ENCODE peak calls at places on chromosome 10, in eight cellular contexts. Q, H, Y, G, V, D, L and E are unnamed samples.

GRCh38 chr10:86339226-86339865 is 27.2 kb downstream of the GRID1 start:
- DNase-seq in Q (no peak), H (no peak), Y (no peak), G (no peak), V (no peak), D (no peak), L (no peak), E (peak)

GRCh38 chr10:94288361-94289116 is 74.2 kb downstream of the NOC3L start:
- DNase-seq in Q (no peak), H (no peak), Y (no peak), G (no peak), V (no peak), D (no peak), L (no peak), E (peak)

GRCh38 chr10:48299066-48299465 is 7.4 kb upstream of the MAPK8 start:
- DNase-seq in Q (no peak), H (no peak), Y (no peak), G (no peak), V (no peak), D (no peak), L (no peak), E (no peak)

GRCh38 chr10:79981673-79982485 is 33.0 kb upstream of the SFTPD start:
- DNase-seq in Q (peak), H (no peak), Y (peak), G (peak), V (peak), D (peak), L (peak), E (peak)

GRCh38 chr10:5547684-5547933 is 22.8 kb downstream of the CALML3 start:
- DNase-seq in Q (no peak), H (no peak), Y (no peak), G (no peak), V (peak), D (peak), L (no peak), E (no peak)

GRCh38 chr10:114387784-114388183 is 16.5 kb downstream of the AFAP1L2 start:
- DNase-seq in Q (no peak), H (no peak), Y (no peak), G (no peak), V (no peak), D (no peak), L (no peak), E (peak)

GRCh38 chr10:14839305-14839695 is 1.2 kb downstream of the HSPA14 start:
- DNase-seq in Q (peak), H (no peak), Y (no peak), G (no peak), V (peak), D (peak), L (peak), E (no peak)

GRCh38 chr10:113553149-113553548 is 296 bp downstream of the HABP2 start:
- DNase-seq in Q (no peak), H (no peak), Y (no peak), G (no peak), V (no peak), D (no peak), L (no peak), E (no peak)

GRCh38 chr10:34664706-34665105 is 150.4 kb downstream of the PARD3 start:
- DNase-seq in Q (no peak), H (no peak), Y (no peak), G (no peak), V (no peak), D (no peak), L (no peak), E (no peak)

GRCh38 chr10:28838908-28839307 is 161.6 kb downstream of the BAMBI start:
- DNase-seq in Q (peak), H (no peak), Y (no peak), G (no peak), V (peak), D (no peak), L (peak), E (no peak)

GRCh38 chr10:19003341-19003740 is 45.3 kb upstream of the MALRD1 start:
- DNase-seq in Q (no peak), H (no peak), Y (peak), G (no peak), V (peak), D (no peak), L (no peak), E (no peak)

GRCh38 chr10:130138479-130138866 is 2.3 kb downstream of the GLRX3 start:
- DNase-seq in Q (no peak), H (peak), Y (no peak), G (no peak), V (peak), D (peak), L (no peak), E (no peak)

GRCh38 chr10:125225051-125225450 is 64.7 kb upstream of the CTBP2 start:
- DNase-seq in Q (no peak), H (no peak), Y (no peak), G (no peak), V (no peak), D (no peak), L (no peak), E (no peak)

GRCh38 chr10:47318706-47319105 is 3.5 kb upstream of the GDF2 start:
- DNase-seq in Q (no peak), H (no peak), Y (no peak), G (no peak), V (no peak), D (no peak), L (no peak), E (no peak)